ENCODE peak calls at places on chromosomes 3 and 15, in five cellular contexts. S is K562, A is H1, F is GM12878, L is HCT116. T is an unnamed sample.

GRCh38 chr3:174462908-174463307 is 396.2 kb upstream of the NAALADL2 start:
- DNase-seq in A (no peak), L (no peak), S (no peak), F (no peak), T (no peak)

GRCh38 chr3:16181361-16181760 is 6.9 kb downstream of the GALNT15 start:
- DNase-seq in F (no peak), S (no peak), A (no peak), L (no peak), T (no peak)

GRCh38 chr3:64667138-64667537 is 20.7 kb downstream of the ADAMTS9 start:
- DNase-seq in A (no peak), L (no peak), S (no peak), F (no peak), T (no peak)

GRCh38 chr3:152195206-152195605 is 73.5 kb upstream of the MBNL1 start:
- DNase-seq in F (no peak), S (no peak), L (no peak), A (no peak), T (no peak)

GRCh38 chr3:32216172-32216783 is 22.2 kb upstream of the CMTM8 start:
- DNase-seq in L (no peak), S (no peak), A (no peak), F (no peak), T (peak; percentile 99)

GRCh38 chr3:125322166-125322565 is 53.0 kb downstream of the ZNF148 start:
- DNase-seq in A (no peak), S (no peak), L (no peak), F (no peak), T (no peak)

GRCh38 chr3:168341192-168341816 is 245.6 kb upstream of the GOLIM4 start:
- DNase-seq in A (no peak), F (no peak), S (no peak), L (no peak), T (no peak)

GRCh38 chr15:91855241-91855640 is 1.7 kb downstream of the SLCO3A1 start:
- DNase-seq in L (no peak), F (no peak), A (no peak), S (no peak), T (no peak)

GRCh38 chr3:59607628-59608027 is 557.8 kb upstream of the CFAP20DC start:
- DNase-seq in F (no peak), A (no peak), S (no peak), L (peak; percentile 3), T (peak; percentile 34)

GRCh38 chr3:115245437-115245836 is 98.3 kb upstream of the ZBTB20 start:
- DNase-seq in A (no peak), F (no peak), L (peak; percentile 67), S (no peak), T (no peak)

GRCh38 chr3:59517448-59517847 is 467.6 kb upstream of the CFAP20DC start:
- DNase-seq in L (no peak), F (no peak), S (no peak), A (no peak), T (no peak)

GRCh38 chr15:28982886-28983285 is 97.1 kb downstream of the APBA2 start:
- DNase-seq in F (no peak), S (no peak), A (no peak), L (no peak), T (no peak)

GRCh38 chr3:189625566-189625965 is 5.6 kb upstream of the TP63 start:
- DNase-seq in F (no peak), A (no peak), L (no peak), S (no peak), T (no peak)

GRCh38 chr3:140705954-140706353 is 28.1 kb downstream of the TRIM42 start:
- DNase-seq in A (no peak), S (no peak), L (no peak), F (no peak), T (no peak)
- TF ChIP-seq POLR2A in A (no peak), S (no peak), L (no peak), F (no peak), T (no peak)

GRCh38 chr3:118587037-118587741 is 447.5 kb downstream of the IGSF11 start:
- DNase-seq in S (no peak), F (no peak), A (no peak), L (no peak), T (no peak)
- TF ChIP-seq ATF3 in S (no peak), F (no peak), A (no peak), L (no peak), T (no peak)

DNA sequence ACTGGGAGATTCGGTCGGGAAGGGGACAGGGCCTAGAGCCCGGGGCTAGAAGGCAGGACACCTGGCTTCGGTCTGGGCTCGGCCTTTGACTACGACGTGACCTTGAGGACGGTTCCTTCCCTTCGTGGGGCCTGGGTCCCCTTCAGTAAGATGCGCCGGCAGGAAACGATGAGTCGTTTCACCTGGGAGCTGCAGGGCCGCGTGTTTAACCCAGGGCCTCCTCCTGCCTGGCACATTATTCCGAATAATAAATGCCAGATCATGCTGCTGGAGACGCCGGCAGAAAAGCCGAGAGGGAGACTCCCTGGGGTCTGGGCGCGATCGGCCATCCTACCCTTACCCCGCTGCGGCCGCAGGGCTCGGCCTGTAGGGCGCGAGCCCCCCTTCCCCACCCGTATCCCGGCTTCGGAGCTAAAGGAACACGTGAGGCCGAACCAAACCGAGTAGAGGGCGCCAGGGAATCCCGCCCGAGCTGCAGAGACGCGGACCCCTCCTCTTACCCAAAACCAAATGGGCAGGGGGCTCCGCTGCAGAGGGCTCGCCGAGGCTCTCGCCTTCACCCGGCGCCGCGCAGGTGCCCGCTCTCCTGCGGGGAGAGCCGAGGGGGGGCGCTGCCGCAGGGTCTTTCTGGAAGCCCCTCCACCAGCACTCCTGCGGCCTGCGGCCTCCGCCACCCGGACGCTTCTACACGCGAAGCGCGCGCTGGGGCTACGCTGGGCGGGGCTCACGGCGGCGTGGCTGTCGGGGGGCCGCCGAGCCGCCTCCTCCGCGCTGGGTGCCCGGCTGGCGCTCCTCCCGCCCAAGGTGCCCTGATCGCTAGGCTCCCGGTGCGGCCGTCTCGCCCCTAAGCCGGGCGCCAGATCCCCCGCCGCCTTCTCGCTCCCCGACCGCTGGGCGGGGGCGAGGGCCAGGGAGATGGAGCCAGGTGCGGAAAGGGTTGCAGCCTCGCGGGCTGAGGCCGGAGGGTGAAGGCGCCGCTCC is at the start of gene BDH1:
- DNase-seq in L (no peak), S (no peak), F (no peak), A (peak; percentile 86), T (no peak)
- TF ChIP-seq POLR2A in L (no peak), S (no peak), F (peak; percentile 73), A (no peak), T (no peak)

GRCh38 chr3:79844176-79844575 is 76.4 kb upstream of the ROBO1 start:
- DNase-seq in L (no peak), S (no peak), F (no peak), A (no peak), T (no peak)

GRCh38 chr3:79843180-79843579 is 75.4 kb upstream of the ROBO1 start:
- DNase-seq in A (no peak), S (no peak), F (no peak), L (no peak), T (no peak)

GRCh38 chr3:79847928-79848327 is 80.1 kb upstream of the ROBO1 start:
- DNase-seq in L (no peak), F (no peak), A (no peak), S (no peak), T (no peak)

GRCh38 chr3:79845546-79845945 is 77.7 kb upstream of the ROBO1 start:
- DNase-seq in F (no peak), S (no peak), A (no peak), L (no peak), T (no peak)

DNA sequence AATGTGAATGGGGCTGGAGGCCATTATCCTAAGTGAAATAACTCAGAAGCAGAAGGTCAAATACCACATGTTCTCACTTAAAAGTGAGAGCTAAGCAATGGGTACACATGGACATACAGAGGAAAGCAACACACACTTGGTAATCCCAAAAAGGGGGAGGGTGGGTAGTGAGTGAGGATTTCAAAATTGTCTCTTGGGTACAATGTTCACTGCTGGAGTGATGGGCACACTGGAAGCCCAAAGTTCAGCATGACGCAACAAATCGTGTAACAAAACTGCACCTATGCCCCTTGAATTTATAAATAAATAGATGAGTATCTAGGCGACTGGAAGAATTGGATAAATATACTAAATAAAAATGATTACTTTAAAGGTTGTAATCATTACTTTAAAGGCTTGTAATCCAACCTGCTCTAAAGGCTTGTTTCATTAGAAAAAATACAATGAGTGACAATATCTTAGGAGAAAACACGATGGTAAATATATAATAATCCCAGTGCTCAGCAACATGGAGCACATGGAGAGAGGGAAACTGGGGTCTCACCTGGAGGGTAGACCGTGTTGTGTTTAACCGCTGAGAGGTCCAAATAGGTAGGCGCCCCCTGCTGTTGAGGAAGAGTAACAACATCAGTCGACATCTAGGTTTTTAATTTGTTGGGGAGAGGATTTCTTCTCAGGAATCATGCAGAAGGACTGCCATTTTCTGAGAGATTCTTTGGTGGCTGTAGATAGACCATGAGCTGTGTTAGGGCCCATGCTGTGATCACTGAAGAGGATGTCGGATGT is 78.5 kb upstream of the ROBO1 start:
- DNase-seq in F (no peak), A (peak; percentile 62), L (no peak), S (peak; percentile 21), T (peak; percentile 34)
- TF ChIP-seq ATF3 in F (no peak), A (no peak), L (no peak), S (no peak), T (no peak)

DNA sequence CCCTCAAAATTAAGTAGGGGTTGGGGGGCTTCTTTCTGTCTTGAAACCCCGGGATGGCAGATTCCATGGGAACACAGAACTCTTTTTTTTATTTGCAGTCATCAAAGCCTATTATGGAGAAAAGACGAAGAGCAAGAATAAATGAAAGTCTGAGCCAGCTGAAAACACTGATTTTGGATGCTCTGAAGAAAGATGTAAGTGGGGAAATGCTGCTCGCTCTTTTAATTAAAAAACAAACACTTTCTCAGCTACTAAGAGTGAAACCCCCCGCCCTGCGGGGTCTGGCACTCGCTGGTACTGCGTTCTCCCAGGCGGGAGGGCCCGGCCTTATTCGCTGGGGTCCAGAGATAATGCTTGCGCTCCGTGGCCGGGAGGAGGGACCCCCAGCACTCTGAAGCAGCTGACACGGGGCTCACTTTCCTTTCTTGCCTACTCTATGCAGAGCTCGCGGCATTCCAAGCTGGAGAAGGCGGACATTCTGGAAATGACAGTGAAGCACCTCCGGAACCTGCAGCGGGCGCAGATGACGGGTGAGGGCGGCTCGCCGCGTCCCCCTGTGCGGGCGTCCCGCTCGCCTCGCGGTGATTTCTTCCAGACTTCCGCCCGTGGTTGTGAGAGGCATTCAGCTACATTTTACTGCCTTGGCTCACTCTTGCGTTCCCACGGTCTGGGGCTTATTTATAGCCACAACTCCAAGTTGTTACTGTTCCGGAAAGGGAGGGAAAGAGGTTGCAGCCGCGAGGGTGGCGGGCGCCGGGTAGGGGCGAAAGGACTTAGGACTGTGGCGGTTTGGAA is 768 bp downstream of the HES1 start:
- DNase-seq in L (no peak), S (no peak), F (no peak), A (peak; percentile 68), T (peak; percentile 14)
- TF ChIP-seq POLR2A in L (no peak), S (peak; percentile 61), F (no peak), A (no peak), T (no peak)

GRCh38 chr3:135887220-135887619 is 78.3 kb upstream of the PPP2R3A start:
- DNase-seq in F (no peak), L (peak; percentile 21), S (no peak), A (no peak), T (no peak)
- TF ChIP-seq ATF3 in F (no peak), L (no peak), S (no peak), A (no peak), T (no peak)

DNA sequence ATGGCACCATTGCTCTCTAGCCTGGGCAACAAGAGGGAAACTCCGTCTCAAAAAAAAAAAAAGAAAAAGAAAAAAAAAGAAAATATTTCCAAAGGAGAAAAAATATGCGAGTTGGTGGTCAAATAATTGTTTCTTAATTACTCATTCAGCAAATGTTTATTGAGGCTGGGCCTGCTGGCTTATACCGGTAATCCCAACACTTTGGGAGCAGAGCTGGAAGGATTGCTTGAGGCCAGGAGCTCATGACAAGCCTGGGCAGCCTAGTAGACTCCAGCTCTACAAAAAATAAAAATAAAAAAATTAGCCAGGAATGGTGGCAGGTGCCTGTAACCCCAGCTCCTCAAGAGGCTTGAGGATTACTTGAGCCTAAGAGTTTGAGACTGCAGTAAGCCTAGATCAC is 4.1 kb downstream of the KNL1 start:
- DNase-seq in F (no peak), A (no peak), S (no peak), L (no peak), T (no peak)
- TF ChIP-seq POLR2A in F (no peak), A (no peak), S (no peak), L (no peak), T (no peak)